ENCODE peak calls at places on chromosomes 7 and 10, in six cellular contexts. One of them, this sample, is unnamed.

GRCh38 chr10:33193867-33194521 is 140.5 kb downstream of the NRP1 start:
- DNase-seq in neuronal stem cell: no peak
- DNase-seq in COR-L47: no peak
- DNase-seq in RCC 7860: no peak
- DNase-seq in NCI-H2107: no peak
- DNase-seq in stimulated activated CD4-positive, alpha-beta T cell treated with anti-CD3 and anti-CD28 coated beads, Interleukin-4, amount 100 ng/mL, for 1 hour: no peak
- DNase-seq in this sample: no peak

GRCh38 chr7:7257899-7258692 is 75.8 kb downstream of the C1GALT1 start:
- DNase-seq in RCC 7860: peak; percentile 58
- DNase-seq in stimulated activated CD4-positive, alpha-beta T cell treated with anti-CD3 and anti-CD28 coated beads, Interleukin-4, amount 100 ng/mL, for 1 hour: no peak
- DNase-seq in NCI-H2107: no peak
- DNase-seq in COR-L47: no peak
- DNase-seq in neuronal stem cell: no peak
- DNase-seq in this sample: no peak

GRCh38 chr10:46297406-46298204 is 10.8 kb downstream of the ANTXRL start:
- DNase-seq in COR-L47: no peak
- DNase-seq in stimulated activated CD4-positive, alpha-beta T cell treated with anti-CD3 and anti-CD28 coated beads, Interleukin-4, amount 100 ng/mL, for 1 hour: no peak
- DNase-seq in neuronal stem cell: no peak
- DNase-seq in NCI-H2107: no peak
- DNase-seq in RCC 7860: no peak
- DNase-seq in this sample: no peak

GRCh38 chr7:8254667-8255066 is 7.3 kb downstream of the ICA1 start:
- DNase-seq in RCC 7860: no peak
- DNase-seq in COR-L47: peak; percentile 54
- DNase-seq in NCI-H2107: no peak
- DNase-seq in stimulated activated CD4-positive, alpha-beta T cell treated with anti-CD3 and anti-CD28 coated beads, Interleukin-4, amount 100 ng/mL, for 1 hour: no peak
- DNase-seq in neuronal stem cell: no peak
- DNase-seq in this sample: no peak

GRCh38 chr7:12553421-12553820 is 17.1 kb upstream of the SCIN start:
- DNase-seq in neuronal stem cell: no peak
- DNase-seq in stimulated activated CD4-positive, alpha-beta T cell treated with anti-CD3 and anti-CD28 coated beads, Interleukin-4, amount 100 ng/mL, for 1 hour: no peak
- DNase-seq in COR-L47: no peak
- DNase-seq in NCI-H2107: no peak
- DNase-seq in RCC 7860: no peak
- DNase-seq in this sample: no peak

GRCh38 chr7:23712368-23713284 is 2.6 kb downstream of the STK31 start:
- DNase-seq in COR-L47: peak; percentile 53
- DNase-seq in stimulated activated CD4-positive, alpha-beta T cell treated with anti-CD3 and anti-CD28 coated beads, Interleukin-4, amount 100 ng/mL, for 1 hour: no peak
- DNase-seq in neuronal stem cell: peak; percentile 45
- DNase-seq in NCI-H2107: no peak
- DNase-seq in RCC 7860: peak; percentile 63
- DNase-seq in this sample: no peak

GRCh38 chr7:137954614-137955013 is 47.3 kb downstream of the CREB3L2 start:
- DNase-seq in NCI-H2107: no peak
- DNase-seq in RCC 7860: no peak
- DNase-seq in COR-L47: no peak
- DNase-seq in neuronal stem cell: no peak
- DNase-seq in stimulated activated CD4-positive, alpha-beta T cell treated with anti-CD3 and anti-CD28 coated beads, Interleukin-4, amount 100 ng/mL, for 1 hour: no peak
- DNase-seq in this sample: no peak

GRCh38 chr10:107280293-107280692 is 115.8 kb upstream of the SORCS1 start:
- DNase-seq in RCC 7860: no peak
- DNase-seq in COR-L47: no peak
- DNase-seq in NCI-H2107: no peak
- DNase-seq in stimulated activated CD4-positive, alpha-beta T cell treated with anti-CD3 and anti-CD28 coated beads, Interleukin-4, amount 100 ng/mL, for 1 hour: no peak
- DNase-seq in neuronal stem cell: no peak
- DNase-seq in this sample: no peak

GRCh38 chr7:102181517-102181916 is 105.2 kb upstream of the SH2B2 start:
- DNase-seq in COR-L47: no peak
- DNase-seq in RCC 7860: no peak
- DNase-seq in stimulated activated CD4-positive, alpha-beta T cell treated with anti-CD3 and anti-CD28 coated beads, Interleukin-4, amount 100 ng/mL, for 1 hour: no peak
- DNase-seq in neuronal stem cell: no peak
- DNase-seq in NCI-H2107: no peak
- DNase-seq in this sample: no peak

GRCh38 chr10:110802090-110802489 is 69.6 kb upstream of the PDCD4 start:
- DNase-seq in neuronal stem cell: no peak
- DNase-seq in COR-L47: no peak
- DNase-seq in stimulated activated CD4-positive, alpha-beta T cell treated with anti-CD3 and anti-CD28 coated beads, Interleukin-4, amount 100 ng/mL, for 1 hour: no peak
- DNase-seq in NCI-H2107: no peak
- DNase-seq in RCC 7860: peak; percentile 14
- DNase-seq in this sample: no peak